ENCODE peak calls at places on chromosomes 2 and 18, in eight cellular contexts. One of them, this sample, is unnamed.

GRCh38 chr2:66452214-66452613 is 17.3 kb downstream of the MEIS1 start:
- DNase-seq in cardiac muscle cell: no peak
- DNase-seq in transverse colon: no peak
- DNase-seq in foreskin fibroblast: no peak
- DNase-seq in cardiac fibroblast: no peak
- DNase-seq in GM06990: no peak
- DNase-seq in spleen: no peak
- DNase-seq in colonic mucosa: no peak
- DNase-seq in this sample: no peak

GRCh38 chr2:151306621-151307020 is 17.2 kb upstream of the NMI start:
- DNase-seq in cardiac muscle cell: no peak
- DNase-seq in transverse colon: no peak
- DNase-seq in GM06990: no peak
- DNase-seq in spleen: no peak
- DNase-seq in foreskin fibroblast: peak
- DNase-seq in colonic mucosa: no peak
- DNase-seq in cardiac fibroblast: peak
- DNase-seq in this sample: peak

GRCh38 chr18:71020342-71021096 is 731.7 kb downstream of the SOCS6 start:
- DNase-seq in cardiac muscle cell: no peak
- DNase-seq in foreskin fibroblast: no peak
- DNase-seq in cardiac fibroblast: peak
- DNase-seq in transverse colon: no peak
- DNase-seq in GM06990: no peak
- DNase-seq in colonic mucosa: no peak
- DNase-seq in spleen: no peak
- DNase-seq in this sample: no peak

GRCh38 chr18:12908706-12909105 is 24.7 kb upstream of the PTPN2 start:
- DNase-seq in foreskin fibroblast: no peak
- DNase-seq in cardiac muscle cell: no peak
- DNase-seq in GM06990: no peak
- DNase-seq in cardiac fibroblast: peak
- DNase-seq in transverse colon: no peak
- DNase-seq in spleen: no peak
- DNase-seq in colonic mucosa: no peak
- DNase-seq in this sample: no peak

GRCh38 chr18:51051105-51051712 is 21.2 kb downstream of the SMAD4 start:
- DNase-seq in cardiac muscle cell: peak
- DNase-seq in transverse colon: no peak
- DNase-seq in cardiac fibroblast: peak
- DNase-seq in spleen: no peak
- DNase-seq in GM06990: no peak
- DNase-seq in foreskin fibroblast: no peak
- DNase-seq in colonic mucosa: no peak
- DNase-seq in this sample: peak

GRCh38 chr2:38835015-38835601 is 40.6 kb downstream of the DHX57 start:
- DNase-seq in cardiac fibroblast: peak
- DNase-seq in cardiac muscle cell: peak
- DNase-seq in colonic mucosa: no peak
- DNase-seq in GM06990: no peak
- DNase-seq in transverse colon: no peak
- DNase-seq in foreskin fibroblast: no peak
- DNase-seq in spleen: no peak
- DNase-seq in this sample: peak

GRCh38 chr2:141316606-141317005 is 814.2 kb downstream of the LRP1B start:
- DNase-seq in cardiac muscle cell: no peak
- DNase-seq in spleen: no peak
- DNase-seq in GM06990: no peak
- DNase-seq in transverse colon: no peak
- DNase-seq in colonic mucosa: no peak
- DNase-seq in cardiac fibroblast: no peak
- DNase-seq in foreskin fibroblast: no peak
- DNase-seq in this sample: no peak

GRCh38 chr2:12096425-12096824 is 350.0 kb downstream of the LPIN1 start:
- DNase-seq in cardiac muscle cell: no peak
- DNase-seq in spleen: no peak
- DNase-seq in cardiac fibroblast: no peak
- DNase-seq in colonic mucosa: no peak
- DNase-seq in GM06990: no peak
- DNase-seq in transverse colon: no peak
- DNase-seq in foreskin fibroblast: no peak
- DNase-seq in this sample: no peak

GRCh38 chr2:158457092-158457825 is 507 bp downstream of the PKP4 start:
- DNase-seq in foreskin fibroblast: peak
- DNase-seq in cardiac muscle cell: peak
- DNase-seq in spleen: peak
- DNase-seq in cardiac fibroblast: peak
- DNase-seq in transverse colon: peak
- DNase-seq in colonic mucosa: peak
- DNase-seq in GM06990: peak
- DNase-seq in this sample: peak

GRCh38 chr18:12256946-12257345 is 2.8 kb downstream of the CIDEA start:
- DNase-seq in foreskin fibroblast: peak
- DNase-seq in GM06990: no peak
- DNase-seq in transverse colon: no peak
- DNase-seq in colonic mucosa: no peak
- DNase-seq in cardiac fibroblast: no peak
- DNase-seq in spleen: peak
- DNase-seq in cardiac muscle cell: no peak
- DNase-seq in this sample: no peak

GRCh38 chr2:199556886-199557285 is 99.1 kb upstream of the SATB2 start:
- DNase-seq in cardiac fibroblast: no peak
- DNase-seq in GM06990: no peak
- DNase-seq in cardiac muscle cell: no peak
- DNase-seq in foreskin fibroblast: no peak
- DNase-seq in spleen: no peak
- DNase-seq in colonic mucosa: no peak
- DNase-seq in transverse colon: no peak
- DNase-seq in this sample: no peak

GRCh38 chr2:222038086-222038802 is 260.6 kb downstream of the PAX3 start:
- DNase-seq in GM06990: no peak
- DNase-seq in transverse colon: no peak
- DNase-seq in colonic mucosa: no peak
- DNase-seq in spleen: no peak
- DNase-seq in cardiac muscle cell: peak
- DNase-seq in foreskin fibroblast: no peak
- DNase-seq in cardiac fibroblast: peak
- DNase-seq in this sample: peak

GRCh38 chr18:44637210-44638051 is 43.3 kb upstream of the SETBP1 start:
- DNase-seq in spleen: no peak
- DNase-seq in cardiac muscle cell: no peak
- DNase-seq in cardiac fibroblast: no peak
- DNase-seq in GM06990: peak
- DNase-seq in foreskin fibroblast: peak
- DNase-seq in transverse colon: no peak
- DNase-seq in colonic mucosa: no peak
- DNase-seq in this sample: no peak

GRCh38 chr18:57930476-57930875 is 113.5 kb upstream of the NEDD4L start:
- DNase-seq in foreskin fibroblast: no peak
- DNase-seq in spleen: no peak
- DNase-seq in colonic mucosa: no peak
- DNase-seq in transverse colon: no peak
- DNase-seq in cardiac fibroblast: no peak
- DNase-seq in cardiac muscle cell: no peak
- DNase-seq in GM06990: no peak
- DNase-seq in this sample: no peak

GRCh38 chr2:77018219-77018618 is 504.0 kb downstream of the LRRTM4 start:
- DNase-seq in colonic mucosa: no peak
- DNase-seq in spleen: no peak
- DNase-seq in cardiac fibroblast: no peak
- DNase-seq in foreskin fibroblast: no peak
- DNase-seq in cardiac muscle cell: no peak
- DNase-seq in transverse colon: no peak
- DNase-seq in GM06990: no peak
- DNase-seq in this sample: no peak

GRCh38 chr2:25197336-25198208 is 29.2 kb upstream of the POMC start:
- DNase-seq in cardiac fibroblast: no peak
- DNase-seq in colonic mucosa: no peak
- DNase-seq in GM06990: no peak
- DNase-seq in spleen: no peak
- DNase-seq in foreskin fibroblast: no peak
- DNase-seq in transverse colon: no peak
- DNase-seq in cardiac muscle cell: peak
- DNase-seq in this sample: peak

GRCh38 chr2:207506426-207506825 is 23.3 kb upstream of the CREB1 start:
- DNase-seq in transverse colon: no peak
- DNase-seq in GM06990: no peak
- DNase-seq in colonic mucosa: no peak
- DNase-seq in foreskin fibroblast: no peak
- DNase-seq in cardiac fibroblast: no peak
- DNase-seq in cardiac muscle cell: no peak
- DNase-seq in spleen: no peak
- DNase-seq in this sample: no peak

GRCh38 chr2:61770298-61770697 is 83.6 kb downstream of the FAM161A start:
- DNase-seq in GM06990: no peak
- DNase-seq in spleen: no peak
- DNase-seq in transverse colon: no peak
- DNase-seq in cardiac fibroblast: no peak
- DNase-seq in cardiac muscle cell: no peak
- DNase-seq in colonic mucosa: no peak
- DNase-seq in foreskin fibroblast: no peak
- DNase-seq in this sample: no peak

GRCh38 chr18:78659748-78660147 is 319.9 kb upstream of the SALL3 start:
- DNase-seq in transverse colon: no peak
- DNase-seq in GM06990: no peak
- DNase-seq in cardiac fibroblast: no peak
- DNase-seq in colonic mucosa: no peak
- DNase-seq in spleen: no peak
- DNase-seq in foreskin fibroblast: no peak
- DNase-seq in cardiac muscle cell: peak
- DNase-seq in this sample: no peak
- TF ChIP-seq CTCF in transverse colon: peak
- TF ChIP-seq CTCF in GM06990: no peak
- TF ChIP-seq CTCF in cardiac fibroblast: no peak
- TF ChIP-seq CTCF in colonic mucosa: peak
- TF ChIP-seq CTCF in spleen: peak
- TF ChIP-seq CTCF in foreskin fibroblast: no peak
- TF ChIP-seq CTCF in cardiac muscle cell: no peak
- TF ChIP-seq CTCF in this sample: peak

DNA sequence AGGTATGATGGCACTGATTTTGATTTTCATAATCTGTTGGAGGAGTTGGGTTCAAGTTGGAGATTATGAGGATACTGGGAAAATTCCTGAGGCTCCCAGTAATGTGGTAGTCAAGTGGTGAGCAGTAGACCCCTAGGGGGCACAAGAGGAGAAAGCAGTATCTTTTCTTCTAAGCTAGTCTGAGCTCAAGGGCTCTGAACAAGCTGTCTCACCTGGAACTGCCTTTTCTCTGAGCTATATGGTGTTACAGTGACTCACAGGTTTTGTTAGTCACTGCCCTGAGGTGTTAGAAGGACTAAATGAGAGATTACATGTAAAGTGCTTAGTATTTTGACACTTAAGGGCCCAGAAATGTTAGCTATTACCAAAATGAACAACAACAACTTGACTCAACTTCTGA is 42.2 kb downstream of the CD302 start:
- DNase-seq in colonic mucosa: no peak
- DNase-seq in foreskin fibroblast: peak
- DNase-seq in GM06990: no peak
- DNase-seq in cardiac muscle cell: peak
- DNase-seq in spleen: no peak
- DNase-seq in transverse colon: no peak
- DNase-seq in cardiac fibroblast: peak
- DNase-seq in this sample: peak
- TF ChIP-seq CTCF in colonic mucosa: no peak
- TF ChIP-seq CTCF in foreskin fibroblast: peak
- TF ChIP-seq CTCF in GM06990: peak
- TF ChIP-seq CTCF in cardiac muscle cell: peak
- TF ChIP-seq CTCF in spleen: no peak
- TF ChIP-seq CTCF in transverse colon: no peak
- TF ChIP-seq CTCF in cardiac fibroblast: peak
- TF ChIP-seq CTCF in this sample: peak

DNA sequence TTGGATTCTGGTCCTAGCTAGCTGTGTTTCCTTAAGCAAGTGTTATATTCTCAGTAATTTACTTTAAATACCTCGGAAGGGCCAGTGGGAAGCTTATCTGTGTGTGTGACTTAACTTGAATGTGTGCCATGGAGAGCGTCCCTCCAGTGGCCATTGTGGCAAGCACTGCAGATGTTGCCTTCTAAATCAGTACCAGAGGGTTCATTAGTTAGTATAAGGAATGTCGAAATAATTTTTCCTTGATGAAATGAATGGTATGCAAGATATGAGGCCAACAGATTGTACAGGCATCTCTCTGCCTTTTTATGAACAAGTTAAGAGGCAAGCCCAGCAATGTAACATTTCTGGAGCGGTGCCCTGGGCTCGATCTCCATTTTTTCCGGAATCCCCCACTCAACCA is 52.0 kb downstream of the FBXO36 start:
- DNase-seq in foreskin fibroblast: peak
- DNase-seq in transverse colon: no peak
- DNase-seq in cardiac fibroblast: peak
- DNase-seq in spleen: no peak
- DNase-seq in colonic mucosa: no peak
- DNase-seq in cardiac muscle cell: peak
- DNase-seq in GM06990: no peak
- DNase-seq in this sample: peak
- TF ChIP-seq CTCF in foreskin fibroblast: peak
- TF ChIP-seq CTCF in transverse colon: no peak
- TF ChIP-seq CTCF in cardiac fibroblast: peak
- TF ChIP-seq CTCF in spleen: no peak
- TF ChIP-seq CTCF in colonic mucosa: no peak
- TF ChIP-seq CTCF in cardiac muscle cell: peak
- TF ChIP-seq CTCF in GM06990: no peak
- TF ChIP-seq CTCF in this sample: peak

DNA sequence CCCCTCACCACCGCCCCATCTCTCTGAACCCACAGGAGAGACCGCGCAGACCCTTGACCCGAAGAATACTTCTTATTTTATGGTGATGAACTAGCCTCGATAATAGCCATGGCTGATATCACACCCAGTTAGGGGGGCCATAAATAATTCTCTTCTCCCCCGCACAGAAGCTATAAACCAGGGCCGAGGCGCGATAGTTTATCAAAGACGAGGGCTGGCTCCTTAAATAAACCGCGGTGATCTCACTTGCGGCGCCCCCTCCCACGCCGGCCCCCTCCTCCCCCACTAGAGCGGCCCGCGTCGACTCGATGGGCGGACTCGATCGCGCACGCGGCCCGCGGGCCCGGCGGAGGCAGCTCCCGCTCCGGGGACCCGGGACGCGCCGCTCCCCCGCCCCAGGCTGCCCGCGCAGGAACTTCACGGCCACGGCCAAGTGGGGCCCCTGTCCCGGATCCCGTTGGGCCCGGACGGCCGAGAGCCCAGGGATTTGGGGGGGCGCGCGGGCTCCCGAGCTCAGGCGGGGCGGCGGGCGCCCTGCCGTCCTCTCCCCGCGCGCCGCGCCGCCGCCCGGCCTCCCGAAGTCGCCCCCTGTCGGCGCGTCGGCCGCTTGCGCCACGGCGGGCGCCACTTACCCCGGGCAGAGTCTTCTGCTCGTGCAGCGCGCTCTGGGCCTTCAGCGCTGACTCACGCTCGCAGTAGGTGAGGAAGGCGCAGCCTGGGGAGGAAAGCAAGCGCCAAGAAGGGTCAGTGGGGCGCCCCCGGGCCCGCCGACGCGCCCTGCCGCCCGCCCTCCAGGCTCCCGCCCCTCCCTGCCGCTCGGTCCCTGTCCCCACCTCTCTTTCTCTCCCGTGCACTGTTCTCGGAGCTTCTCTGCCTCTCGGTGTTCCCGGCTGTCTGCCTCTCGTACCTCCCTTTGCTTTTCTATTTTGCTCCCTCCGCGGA is 80.4 kb downstream of the CELF4 start:
- DNase-seq in cardiac muscle cell: peak
- DNase-seq in transverse colon: peak
- DNase-seq in spleen: no peak
- DNase-seq in GM06990: no peak
- DNase-seq in colonic mucosa: no peak
- DNase-seq in cardiac fibroblast: peak
- DNase-seq in foreskin fibroblast: peak
- DNase-seq in this sample: no peak
- TF ChIP-seq CTCF in cardiac muscle cell: peak
- TF ChIP-seq CTCF in transverse colon: peak
- TF ChIP-seq CTCF in spleen: peak
- TF ChIP-seq CTCF in GM06990: no peak
- TF ChIP-seq CTCF in colonic mucosa: no peak
- TF ChIP-seq CTCF in cardiac fibroblast: no peak
- TF ChIP-seq CTCF in foreskin fibroblast: no peak
- TF ChIP-seq CTCF in this sample: peak